ENCODE peak calls at places on chromosomes 11 and 22, in seven cellular contexts. H, B, T, N, P, Q and I are unnamed samples.

GRCh38 chr22:27438271-27438980 is 363.1 kb downstream of the MN1 start:
- DNase-seq in H (no peak), B (no peak), T (no peak), N (no peak), P (peak), Q (peak), I (no peak)

GRCh38 chr22:23245045-23245798 is 64.9 kb downstream of the BCR start:
- DNase-seq in H (peak), B (peak), T (no peak), N (no peak), P (peak), Q (no peak), I (no peak)

GRCh38 chr11:32960553-32961164 is 55.0 kb upstream of the DEPDC7 start:
- DNase-seq in H (no peak), B (peak), T (no peak), N (no peak), P (peak), Q (peak), I (no peak)

GRCh38 chr11:72591785-72592490 is 82.3 kb downstream of the PDE2A start:
- DNase-seq in H (peak), B (no peak), T (no peak), N (no peak), P (no peak), Q (peak), I (peak)

GRCh38 chr22:19431641-19432091 is at the start of gene HIRA:
- DNase-seq in H (peak), B (peak), T (peak), N (peak), P (peak), Q (peak), I (peak)

GRCh38 chr11:67238894-67239794 is 27.1 kb upstream of the GRK2 start:
- DNase-seq in H (no peak), B (peak), T (no peak), N (no peak), P (no peak), Q (no peak), I (no peak)

GRCh38 chr11:60563553-60564235 is 48.5 kb downstream of the MS4A13 start:
- DNase-seq in H (no peak), B (no peak), T (no peak), N (no peak), P (no peak), Q (no peak), I (peak)

GRCh38 chr22:38097058-38097457 is 13.1 kb upstream of the SLC16A8 start:
- DNase-seq in H (no peak), B (no peak), T (no peak), N (no peak), P (no peak), Q (no peak), I (no peak)

GRCh38 chr11:78564037-78564888 is 10.4 kb downstream of the NARS2 start:
- DNase-seq in H (peak), B (peak), T (peak), N (no peak), P (peak), Q (peak), I (peak)

GRCh38 chr11:87397250-87397649 is 359.5 kb downstream of the TMEM135 start:
- DNase-seq in H (no peak), B (no peak), T (no peak), N (no peak), P (no peak), Q (no peak), I (no peak)

GRCh38 chr11:26187639-26188038 is 144.3 kb upstream of the ANO3 start:
- DNase-seq in H (no peak), B (peak), T (no peak), N (no peak), P (peak), Q (no peak), I (no peak)